ENCODE peak calls at places on chromosomes 16 and 17, in four cellular contexts. R is BE2C, L is Panc1, N is uterus. B is an unnamed sample.

GRCh38 chr16:21274172-21274726 is 3.8 kb downstream of the CRYM start:
- DNase-seq in R (no peak), L (no peak), N (no peak), B (no peak)

GRCh38 chr16:12626411-12626810 is 177.3 kb downstream of the CPPED1 start:
- DNase-seq in R (no peak), L (no peak), N (no peak), B (no peak)

GRCh38 chr17:44916059-44916780 is 920 bp upstream of the GFAP start:
- DNase-seq in R (no peak), L (no peak), N (no peak), B (no peak)

GRCh38 chr17:49638818-49639217 is 39.1 kb downstream of the SPOP start:
- DNase-seq in R (no peak), L (no peak), N (no peak), B (no peak)

GRCh38 chr16:57618306-57619132 is 9.9 kb upstream of the ADGRG1 start:
- DNase-seq in R (peak), L (no peak), N (no peak), B (no peak)

GRCh38 chr16:64253525-64253924 is 868.3 kb downstream of the CDH11 start:
- DNase-seq in R (no peak), L (no peak), N (no peak), B (no peak)

GRCh38 chr16:81189100-81189664 is 49.3 kb upstream of the BCO1 start:
- DNase-seq in R (peak), L (no peak), N (peak), B (no peak)

GRCh38 chr16:22070361-22071351 is 21.7 kb upstream of the VWA3A start:
- DNase-seq in R (no peak), L (no peak), N (peak), B (no peak)

GRCh38 chr16:23544436-23544835 is 12.7 kb downstream of the EARS2 start:
- DNase-seq in R (no peak), L (no peak), N (no peak), B (no peak)

GRCh38 chr16:58651965-58652348 is 22.3 kb upstream of the CNOT1 start:
- DNase-seq in R (no peak), L (no peak), N (no peak), B (no peak)

GRCh38 chr17:69539274-69539673 is 124.8 kb downstream of the MAP2K6 start:
- DNase-seq in R (no peak), L (no peak), N (no peak), B (no peak)

GRCh38 chr16:24996301-24996700 is 18.9 kb downstream of the ARHGAP17 start:
- DNase-seq in R (no peak), L (no peak), N (no peak), B (no peak)

GRCh38 chr17:74736423-74737298 is at the start of gene RAB37:
- DNase-seq in R (peak), L (no peak), N (no peak), B (peak)

GRCh38 chr17:76734080-76734840 is 2.9 kb downstream of the SRSF2 start:
- DNase-seq in R (no peak), L (no peak), N (no peak), B (no peak)

GRCh38 chr17:66462010-66462409 is 159.6 kb downstream of the PRKCA start:
- DNase-seq in R (no peak), L (no peak), N (no peak), B (no peak)

GRCh38 chr17:33292184-33292980 is 713 bp downstream of the ASIC2 start:
- DNase-seq in R (peak), L (no peak), N (peak), B (peak)

GRCh38 chr17:66306413-66306812 is 4.0 kb downstream of the PRKCA start:
- DNase-seq in R (no peak), L (no peak), N (no peak), B (no peak)

GRCh38 chr16:19972111-19972510 is 87.5 kb upstream of the GPRC5B start:
- DNase-seq in R (no peak), L (no peak), N (no peak), B (no peak)

GRCh38 chr17:76376318-76377133 is 7.9 kb upstream of the SPHK1 start:
- DNase-seq in R (no peak), L (no peak), N (no peak), B (no peak)

GRCh38 chr17:40118093-40118492 is 3.7 kb upstream of the MSL1 start:
- DNase-seq in R (no peak), L (no peak), N (no peak), B (no peak)

GRCh38 chr16:53812914-53813313 is 109.0 kb downstream of the FTO start:
- DNase-seq in R (no peak), L (no peak), N (no peak), B (no peak)

GRCh38 chr17:56594528-56595418 is 1.3 kb downstream of the NOG start:
- DNase-seq in R (peak), L (no peak), N (no peak), B (peak)

GRCh38 chr16:30541502-30542329 is 7.1 kb upstream of the ZNF747 start:
- DNase-seq in R (no peak), L (no peak), N (no peak), B (no peak)

GRCh38 chr16:83253526-83253925 is 554.3 kb upstream of the HSBP1 start:
- DNase-seq in R (no peak), L (no peak), N (no peak), B (no peak)

GRCh38 chr17:66900126-66901010 is 64.1 kb upstream of the CACNG4 start:
- DNase-seq in R (no peak), L (no peak), N (no peak), B (no peak)

GRCh38 chr17:7445011-7445927 is at the start of gene CHRNB1:
- DNase-seq in R (peak), L (no peak), N (peak), B (peak)

GRCh38 chr16:1363501-1364041 is 11.8 kb downstream of the GNPTG start:
- DNase-seq in R (peak), L (no peak), N (no peak), B (peak)

GRCh38 chr16:86834451-86835035 is 256.2 kb downstream of the FOXL1 start:
- DNase-seq in R (no peak), L (peak), N (no peak), B (no peak)

GRCh38 chr16:81061855-81062608 is 15.0 kb downstream of the C16orf46 start:
- DNase-seq in R (no peak), L (no peak), N (no peak), B (peak)

GRCh38 chr17:31877911-31878702 is 19.1 kb upstream of the COPRS start:
- DNase-seq in R (no peak), L (no peak), N (no peak), B (no peak)

GRCh38 chr16:9151074-9151473 is 59.6 kb downstream of the HAPSTR1 start:
- DNase-seq in R (no peak), L (no peak), N (no peak), B (no peak)

GRCh38 chr16:31361201-31362110 is 6.5 kb downstream of the ITGAX start:
- DNase-seq in R (no peak), L (no peak), N (no peak), B (no peak)

GRCh38 chr17:13393841-13394710 is 207.7 kb downstream of the HS3ST3A1 start:
- DNase-seq in R (no peak), L (no peak), N (no peak), B (no peak)

GRCh38 chr16:14548933-14549788 is 80.9 kb downstream of the PARN start:
- DNase-seq in R (no peak), L (no peak), N (no peak), B (no peak)

GRCh38 chr16:9256196-9256595 is 164.8 kb downstream of the HAPSTR1 start:
- DNase-seq in R (peak), L (no peak), N (no peak), B (peak)

DNA sequence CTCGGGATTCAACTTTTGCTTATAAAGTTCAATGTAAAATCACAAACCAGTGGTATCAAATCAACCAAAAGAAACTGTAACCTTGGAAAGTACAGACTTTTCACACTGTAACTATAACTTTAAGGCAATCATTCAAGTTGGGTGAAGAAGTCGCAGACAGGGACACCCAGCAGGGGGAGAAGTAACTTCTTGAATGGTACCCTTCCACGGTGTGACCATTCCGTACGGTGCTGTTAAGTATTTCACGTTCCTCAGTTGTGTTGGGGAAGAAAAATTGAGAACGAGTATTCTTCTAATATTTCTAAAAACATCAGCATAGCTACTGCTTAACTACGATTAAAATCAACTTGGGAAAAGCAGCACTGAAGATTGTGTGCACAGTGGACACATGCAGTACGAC is 55.8 kb downstream of the MYH10 start:
- DNase-seq in R (no peak), L (no peak), N (peak), B (no peak)
- TF ChIP-seq CTCF in R (peak), L (peak), N (peak), B (no peak)

DNA sequence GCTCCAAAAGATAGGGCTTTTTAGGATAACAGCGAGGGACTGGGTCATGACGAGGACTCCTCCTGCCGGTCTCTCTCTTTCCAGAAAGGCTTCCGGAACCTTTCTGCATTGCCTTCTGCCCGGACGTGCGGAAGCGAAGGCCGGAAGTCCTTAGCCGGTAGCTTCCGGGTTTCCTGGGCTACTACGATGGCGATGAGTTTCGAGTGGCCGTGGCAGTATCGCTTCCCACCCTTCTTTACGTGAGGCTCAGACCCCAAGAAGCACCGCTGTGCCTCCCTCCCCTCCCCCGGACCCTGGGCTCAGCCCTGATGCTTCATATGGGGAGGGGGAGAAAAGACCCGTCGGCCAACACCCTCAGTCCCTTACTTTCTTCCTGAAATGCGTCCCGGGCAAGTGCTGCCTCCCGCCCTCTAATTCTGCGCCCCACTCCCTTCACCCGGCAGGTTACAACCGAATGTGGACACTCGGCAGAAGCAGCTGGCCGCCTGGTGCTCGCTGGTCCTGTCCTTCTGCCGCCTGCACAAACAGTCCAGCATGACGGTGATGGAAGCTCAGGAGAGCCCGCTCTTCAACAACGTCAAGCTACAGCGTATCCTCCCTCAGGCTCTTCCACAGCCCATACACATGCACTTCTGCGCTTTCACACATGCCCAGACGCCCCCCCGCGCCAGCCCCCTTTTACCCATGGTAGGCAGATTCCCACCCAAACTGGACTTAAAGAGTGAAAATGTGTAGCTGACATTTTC is at the start of gene VPS25:
- DNase-seq in R (peak), L (peak), N (peak), B (peak)
- TF ChIP-seq CTCF in R (peak), L (no peak), N (peak), B (no peak)

GRCh38 chr17:2215616-2216364 is 87.8 kb downstream of the SMG6 start:
- DNase-seq in R (peak), L (no peak), N (peak), B (peak)
- TF ChIP-seq CTCF in R (no peak), L (no peak), N (no peak), B (no peak)

GRCh38 chr16:71482569-71482968 is 6.6 kb downstream of the ZNF19 start:
- DNase-seq in R (no peak), L (no peak), N (no peak), B (no peak)

GRCh38 chr16:71484006-71484893 is 4.9 kb downstream of the ZNF19 start:
- DNase-seq in R (peak), L (no peak), N (peak), B (peak)

GRCh38 chr16:71474864-71475263 is 12.8 kb upstream of the ZNF23 start:
- DNase-seq in R (no peak), L (no peak), N (no peak), B (no peak)

GRCh38 chr16:71476457-71476856 is 12.7 kb downstream of the ZNF19 start:
- DNase-seq in R (no peak), L (no peak), N (no peak), B (no peak)

DNA sequence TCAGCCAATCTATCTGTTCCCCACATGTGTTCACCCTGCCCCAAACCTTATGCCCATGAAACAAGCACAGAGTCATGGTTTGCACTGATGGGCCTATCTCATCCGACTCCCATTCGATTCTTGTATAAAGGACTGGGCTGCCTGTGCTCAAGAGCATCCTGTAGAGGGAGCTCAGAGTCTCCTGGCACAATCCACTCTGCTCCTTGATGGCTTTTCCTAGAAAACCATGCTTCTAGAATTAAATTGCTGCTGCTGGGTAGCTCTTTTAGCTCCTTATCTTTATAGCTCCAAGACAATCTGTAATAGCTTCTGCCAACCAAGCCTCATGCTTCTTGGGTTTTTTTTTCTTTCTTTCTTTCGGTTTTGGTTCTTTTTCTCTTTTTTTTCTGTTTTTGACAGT is 9.7 kb downstream of the ZNF19 start:
- DNase-seq in R (peak), L (no peak), N (no peak), B (no peak)
- TF ChIP-seq CTCF in R (peak), L (peak), N (no peak), B (peak)

GRCh38 chr16:50265260-50265659 is 1.1 kb upstream of the ADCY7 start:
- DNase-seq in R (peak), L (no peak), N (no peak), B (no peak)
- TF ChIP-seq CTCF in R (peak), L (no peak), N (no peak), B (no peak)

GRCh38 chr17:82098939-82099765 is 1.1 kb upstream of the FASN start:
- DNase-seq in R (no peak), L (no peak), N (no peak), B (no peak)

GRCh38 chr17:82097919-82098168 is 192 bp downstream of the FASN start:
- DNase-seq in R (no peak), L (no peak), N (no peak), B (no peak)

GRCh38 chr17:82096709-82097186 is 1.3 kb downstream of the FASN start:
- DNase-seq in R (no peak), L (no peak), N (no peak), B (no peak)

GRCh38 chr17:82097187-82097918 is 683 bp downstream of the FASN start:
- DNase-seq in R (peak), L (no peak), N (peak), B (peak)

GRCh38 chr17:82098169-82098938 is at the start of gene FASN:
- DNase-seq in R (peak), L (no peak), N (peak), B (peak)
- TF ChIP-seq CTCF in R (peak), L (peak), N (peak), B (peak)

GRCh38 chr16:67919618-67920210 is 11.9 kb downstream of the CTRL start:
- DNase-seq in R (no peak), L (no peak), N (no peak), B (no peak)
- TF ChIP-seq CTCF in R (peak), L (no peak), N (no peak), B (no peak)

DNA sequence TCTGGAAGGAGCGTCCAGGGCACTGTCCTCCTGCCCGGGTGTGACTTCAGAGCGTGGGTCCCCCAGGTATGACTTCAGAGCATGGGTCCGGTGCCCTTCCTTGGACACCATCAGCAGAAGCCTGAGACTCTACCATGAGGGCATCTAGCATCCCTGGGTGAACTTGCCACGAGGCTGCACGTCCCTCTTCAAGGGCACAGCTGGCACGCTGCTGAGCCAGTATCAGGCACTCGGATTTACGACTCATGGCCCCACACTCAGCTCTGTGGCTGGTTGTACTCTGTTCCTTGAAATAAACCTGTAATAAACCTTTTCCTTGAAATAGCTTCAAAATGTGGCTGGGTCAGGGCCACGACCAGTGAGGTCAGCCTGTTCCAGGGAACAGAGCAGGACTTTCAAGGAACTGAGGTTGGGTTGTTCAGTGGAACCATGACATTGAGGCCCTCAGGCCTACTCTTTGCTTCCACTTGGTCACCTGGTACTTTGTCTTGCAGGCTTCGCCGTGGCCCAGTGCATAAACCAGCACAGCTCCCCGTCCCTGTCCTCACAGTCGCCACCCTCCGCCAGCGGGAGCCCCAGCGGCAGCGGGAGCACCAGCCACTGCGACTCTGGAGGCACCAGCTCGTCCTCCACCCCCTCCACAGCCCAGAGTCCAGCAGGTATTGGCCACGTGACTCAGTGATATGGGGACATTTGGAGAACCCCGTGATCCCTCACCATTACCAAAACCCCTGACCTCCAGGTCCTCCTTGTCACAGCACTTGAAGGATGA is 89.9 kb downstream of the SOCS1 start:
- DNase-seq in R (no peak), L (no peak), N (no peak), B (no peak)
- TF ChIP-seq CTCF in R (no peak), L (no peak), N (no peak), B (no peak)

GRCh38 chr16:51383909-51384308 is 232.8 kb upstream of the SALL1 start:
- DNase-seq in R (no peak), L (no peak), N (no peak), B (no peak)
- TF ChIP-seq CTCF in R (no peak), L (no peak), N (no peak), B (no peak)

GRCh38 chr17:57989011-57989345 is 924 bp upstream of the VEZF1 start:
- DNase-seq in R (peak), L (no peak), N (peak), B (no peak)
- TF ChIP-seq CTCF in R (peak), L (peak), N (no peak), B (no peak)

B was measured in glutamatergic neuron.